ENCODE peak calls at places on chromosomes 13 and 19, in four cellular contexts. One of them, this sample, is unnamed.

GRCh38 chr13:51057001-51057400 is 54.1 kb downstream of the C13orf42 start:
- DNase-seq in PC-3: no peak
- DNase-seq in stimulated activated CD4-positive, alpha-beta T cell treated with anti-CD3 and anti-CD28 coated beads, Interleukin-2, amount 100 ng/mL, for 48 hours: no peak
- DNase-seq in heart left ventricle: no peak
- DNase-seq in this sample: no peak

GRCh38 chr19:58317481-58318072 is 9.2 kb upstream of the ZSCAN22 start:
- DNase-seq in PC-3: peak; percentile 71
- DNase-seq in stimulated activated CD4-positive, alpha-beta T cell treated with anti-CD3 and anti-CD28 coated beads, Interleukin-2, amount 100 ng/mL, for 48 hours: no peak
- DNase-seq in heart left ventricle: no peak
- DNase-seq in this sample: no peak

GRCh38 chr13:25494708-25495411 is 123.1 kb downstream of the ATP8A2 start:
- DNase-seq in PC-3: no peak
- DNase-seq in stimulated activated CD4-positive, alpha-beta T cell treated with anti-CD3 and anti-CD28 coated beads, Interleukin-2, amount 100 ng/mL, for 48 hours: no peak
- DNase-seq in heart left ventricle: no peak
- DNase-seq in this sample: no peak

GRCh38 chr13:113485545-113485944 is 5.0 kb downstream of the DCUN1D2 start:
- DNase-seq in PC-3: no peak
- DNase-seq in stimulated activated CD4-positive, alpha-beta T cell treated with anti-CD3 and anti-CD28 coated beads, Interleukin-2, amount 100 ng/mL, for 48 hours: no peak
- DNase-seq in heart left ventricle: peak; percentile 49
- DNase-seq in this sample: no peak

GRCh38 chr19:7120499-7120898 is 51.0 kb downstream of the ZNF557 start:
- DNase-seq in PC-3: no peak
- DNase-seq in stimulated activated CD4-positive, alpha-beta T cell treated with anti-CD3 and anti-CD28 coated beads, Interleukin-2, amount 100 ng/mL, for 48 hours: no peak
- DNase-seq in heart left ventricle: no peak
- DNase-seq in this sample: no peak

GRCh38 chr19:19185853-19186728 is 5.9 kb downstream of the BORCS8 start:
- DNase-seq in PC-3: peak; percentile 57
- DNase-seq in stimulated activated CD4-positive, alpha-beta T cell treated with anti-CD3 and anti-CD28 coated beads, Interleukin-2, amount 100 ng/mL, for 48 hours: peak; percentile 68
- DNase-seq in heart left ventricle: no peak
- DNase-seq in this sample: peak; percentile 57

GRCh38 chr13:114148521-114148855 is 16.1 kb upstream of the RASA3 start:
- DNase-seq in PC-3: no peak
- DNase-seq in stimulated activated CD4-positive, alpha-beta T cell treated with anti-CD3 and anti-CD28 coated beads, Interleukin-2, amount 100 ng/mL, for 48 hours: peak; percentile 56
- DNase-seq in heart left ventricle: no peak
- DNase-seq in this sample: peak; percentile 64

GRCh38 chr13:113835461-113836274 is 28.2 kb downstream of the GAS6 start:
- DNase-seq in PC-3: peak; percentile 36
- DNase-seq in stimulated activated CD4-positive, alpha-beta T cell treated with anti-CD3 and anti-CD28 coated beads, Interleukin-2, amount 100 ng/mL, for 48 hours: no peak
- DNase-seq in heart left ventricle: peak; percentile 60
- DNase-seq in this sample: no peak

GRCh38 chr19:737591-738093 is 13.3 kb upstream of the MISP start:
- DNase-seq in PC-3: peak; percentile 48
- DNase-seq in stimulated activated CD4-positive, alpha-beta T cell treated with anti-CD3 and anti-CD28 coated beads, Interleukin-2, amount 100 ng/mL, for 48 hours: peak; percentile 45
- DNase-seq in heart left ventricle: no peak
- DNase-seq in this sample: peak; percentile 72

GRCh38 chr13:109879338-109879737 is 93.0 kb upstream of the IRS2 start:
- DNase-seq in PC-3: no peak
- DNase-seq in stimulated activated CD4-positive, alpha-beta T cell treated with anti-CD3 and anti-CD28 coated beads, Interleukin-2, amount 100 ng/mL, for 48 hours: no peak
- DNase-seq in heart left ventricle: no peak
- DNase-seq in this sample: no peak

GRCh38 chr19:33895366-33895765 is 98.7 kb downstream of the KCTD15 start:
- DNase-seq in PC-3: no peak
- DNase-seq in stimulated activated CD4-positive, alpha-beta T cell treated with anti-CD3 and anti-CD28 coated beads, Interleukin-2, amount 100 ng/mL, for 48 hours: no peak
- DNase-seq in heart left ventricle: no peak
- DNase-seq in this sample: no peak

GRCh38 chr13:99347911-99348451 is 40.8 kb upstream of the GPR183 start:
- DNase-seq in PC-3: no peak
- DNase-seq in stimulated activated CD4-positive, alpha-beta T cell treated with anti-CD3 and anti-CD28 coated beads, Interleukin-2, amount 100 ng/mL, for 48 hours: no peak
- DNase-seq in heart left ventricle: no peak
- DNase-seq in this sample: no peak

GRCh38 chr19:47663435-47663910 is 49.7 kb upstream of the EHD2 start:
- DNase-seq in PC-3: peak; percentile 89
- DNase-seq in stimulated activated CD4-positive, alpha-beta T cell treated with anti-CD3 and anti-CD28 coated beads, Interleukin-2, amount 100 ng/mL, for 48 hours: no peak
- DNase-seq in heart left ventricle: no peak
- DNase-seq in this sample: no peak

GRCh38 chr13:94435604-94436226 is 43.8 kb downstream of the DCT start:
- DNase-seq in PC-3: peak; percentile 71
- DNase-seq in stimulated activated CD4-positive, alpha-beta T cell treated with anti-CD3 and anti-CD28 coated beads, Interleukin-2, amount 100 ng/mL, for 48 hours: no peak
- DNase-seq in heart left ventricle: no peak
- DNase-seq in this sample: no peak

GRCh38 chr19:41541990-41542584 is 33.9 kb upstream of the CEACAM21 start:
- DNase-seq in PC-3: peak; percentile 59
- DNase-seq in stimulated activated CD4-positive, alpha-beta T cell treated with anti-CD3 and anti-CD28 coated beads, Interleukin-2, amount 100 ng/mL, for 48 hours: peak; percentile 78
- DNase-seq in heart left ventricle: peak; percentile 83
- DNase-seq in this sample: peak; percentile 74

GRCh38 chr13:23586336-23586735 is 16.1 kb downstream of the TNFRSF19 start:
- DNase-seq in PC-3: no peak
- DNase-seq in stimulated activated CD4-positive, alpha-beta T cell treated with anti-CD3 and anti-CD28 coated beads, Interleukin-2, amount 100 ng/mL, for 48 hours: no peak
- DNase-seq in heart left ventricle: no peak
- DNase-seq in this sample: no peak